ENCODE peak calls at places on chromosomes 2 and 18, in nine cellular contexts. M is right cardiac atrium, L is heart left ventricle, J is esophagus squamous epithelium, Q is endodermal cell, I is lung, E is cardiac muscle cell, H is caudate nucleus, T is uterus. X is an unnamed sample.

GRCh38 chr2:95531254-95531771 is 46.8 kb upstream of the TRIM43B start:
- DNase-seq in M (no peak), L (no peak), J (no peak), Q (no peak), I (no peak), E (no peak), H (no peak), T (no peak), X (no peak)

GRCh38 chr2:239035361-239035814 is 187.5 kb downstream of the TWIST2 start:
- DNase-seq in M (peak; percentile 86), L (peak; percentile 33), J (no peak), Q (peak; percentile 90), I (peak; percentile 40), E (no peak), H (no peak), T (peak; percentile 62), X (no peak)

GRCh38 chr18:8643479-8643878 is 34.2 kb downstream of the RAB12 start:
- DNase-seq in M (no peak), L (no peak), J (no peak), Q (no peak), I (no peak), E (no peak), H (no peak), T (no peak), X (no peak)

GRCh38 chr2:110904410-110905148 is 172.2 kb downstream of the ACOXL start:
- DNase-seq in M (no peak), L (no peak), J (no peak), Q (no peak), I (no peak), E (no peak), H (no peak), T (no peak), X (no peak)

GRCh38 chr18:70578480-70578879 is 289.6 kb downstream of the SOCS6 start:
- DNase-seq in M (peak; percentile 30), L (no peak), J (no peak), Q (peak; percentile 93), I (no peak), E (no peak), H (no peak), T (no peak), X (no peak)

GRCh38 chr2:47002031-47002430 is 86.4 kb upstream of the MCFD2 start:
- DNase-seq in M (peak; percentile 21), L (no peak), J (no peak), Q (no peak), I (no peak), E (no peak), H (no peak), T (no peak), X (no peak)

GRCh38 chr2:61763605-61764034 is 90.2 kb downstream of the FAM161A start:
- DNase-seq in M (peak; percentile 91), L (peak; percentile 88), J (no peak), Q (no peak), I (peak; percentile 78), E (peak; percentile 87), H (peak; percentile 65), T (peak; percentile 79), X (peak; percentile 88)

GRCh38 chr2:229350117-229350805 is 79.2 kb upstream of the PID1 start:
- DNase-seq in M (no peak), L (no peak), J (no peak), Q (no peak), I (no peak), E (no peak), H (no peak), T (no peak), X (no peak)

GRCh38 chr18:50788284-50788683 is 31.5 kb downstream of the MRO start:
- DNase-seq in M (no peak), L (no peak), J (no peak), Q (peak; percentile 67), I (no peak), E (no peak), H (no peak), T (no peak), X (no peak)

GRCh38 chr18:63366270-63366990 is 576 bp downstream of the KDSR start:
- DNase-seq in M (peak; percentile 63), L (peak; percentile 53), J (no peak), Q (peak; percentile 91), I (peak; percentile 60), E (peak; percentile 30), H (no peak), T (peak; percentile 46), X (peak; percentile 13)

GRCh38 chr2:109313343-109313742 is 184.3 kb downstream of the SH3RF3 start:
- DNase-seq in M (no peak), L (no peak), J (no peak), Q (no peak), I (no peak), E (no peak), H (no peak), T (no peak), X (no peak)

GRCh38 chr2:217695033-217695520 is 307.7 kb downstream of the TNS1 start:
- DNase-seq in M (no peak), L (no peak), J (no peak), Q (peak; percentile 0), I (no peak), E (no peak), H (no peak), T (no peak), X (no peak)

GRCh38 chr2:60066971-60067370 is 486.5 kb downstream of the BCL11A start:
- DNase-seq in M (no peak), L (no peak), J (no peak), Q (no peak), I (no peak), E (no peak), H (no peak), T (no peak), X (no peak)

GRCh38 chr2:61471905-61472805 is 1.3 kb upstream of the USP34 start:
- DNase-seq in M (no peak), L (no peak), J (no peak), Q (no peak), I (no peak), E (peak; percentile 38), H (no peak), T (no peak), X (no peak)

GRCh38 chr2:22579341-22579740 is 805.6 kb upstream of the KLHL29 start:
- DNase-seq in M (no peak), L (no peak), J (no peak), Q (no peak), I (no peak), E (no peak), H (no peak), T (no peak), X (no peak)

GRCh38 chr18:24913507-24914147 is 438.3 kb downstream of the ZNF521 start:
- DNase-seq in M (peak; percentile 61), L (peak; percentile 40), J (no peak), Q (no peak), I (no peak), E (no peak), H (no peak), T (no peak), X (no peak)

GRCh38 chr18:78928076-78928475 is 51.5 kb upstream of the SALL3 start:
- DNase-seq in M (peak; percentile 12), L (no peak), J (no peak), Q (no peak), I (no peak), E (no peak), H (no peak), T (no peak), X (no peak)

GRCh38 chr2:142877265-142877756 is at the start of gene KYNU:
- DNase-seq in M (no peak), L (no peak), J (no peak), Q (no peak), I (no peak), E (no peak), H (no peak), T (no peak), X (no peak)

GRCh38 chr18:13280066-13280795 is 61.7 kb downstream of the LDLRAD4 start:
- DNase-seq in M (no peak), L (peak; percentile 47), J (no peak), Q (peak; percentile 81), I (no peak), E (no peak), H (no peak), T (no peak), X (no peak)

GRCh38 chr2:159032580-159032979 is 64.1 kb downstream of the TANC1 start:
- DNase-seq in M (no peak), L (no peak), J (no peak), Q (no peak), I (no peak), E (no peak), H (no peak), T (no peak), X (no peak)

DNA sequence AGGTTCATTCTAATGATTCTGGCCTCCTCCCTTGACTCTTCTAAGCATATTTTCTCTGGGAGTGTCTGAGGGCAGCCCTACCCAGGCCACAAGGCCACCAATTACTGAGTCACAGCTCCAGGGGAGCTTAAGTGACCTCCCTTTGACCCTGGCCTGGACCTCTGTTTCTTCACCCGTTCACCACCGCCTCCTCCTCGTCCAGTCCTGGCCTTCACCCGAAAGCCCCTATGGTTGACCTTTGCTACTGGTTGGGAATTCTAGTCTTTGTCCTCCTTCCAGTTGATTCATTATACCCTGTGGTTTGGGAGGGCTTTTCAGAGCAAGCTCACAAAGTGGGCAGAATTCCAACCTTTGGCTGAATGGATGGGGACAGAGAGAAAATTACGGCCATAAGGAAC is 72.6 kb downstream of the NRP2 start:
- DNase-seq in M (no peak), L (no peak), J (no peak), Q (no peak), I (no peak), E (no peak), H (no peak), T (no peak), X (no peak)
- H3K27ac ChIP-seq in M (peak overlapping the region; percentile 48), L (peak overlapping the region; percentile 44), J (peak overlapping the region; percentile 76), Q (no peak overlapping the region), I (no peak overlapping the region), E (no peak overlapping the region), H (peak overlapping the region; percentile 21), T (peak overlapping the region; percentile 74), X (peak overlapping the region; percentile 88)

GRCh38 chr18:2030647-2031046 is 540.7 kb downstream of the METTL4 start:
- DNase-seq in M (no peak), L (no peak), J (no peak), Q (no peak), I (no peak), E (no peak), H (no peak), T (no peak), X (no peak)
- H3K27ac ChIP-seq in M (no peak overlapping the region), L (no peak overlapping the region), J (no peak overlapping the region), Q (no peak overlapping the region), I (no peak overlapping the region), E (no peak overlapping the region), H (no peak overlapping the region), T (no peak overlapping the region), X (no peak overlapping the region)

GRCh38 chr2:200320991-200321390 is 14.5 kb downstream of the SPATS2L start:
- DNase-seq in M (no peak), L (no peak), J (no peak), Q (no peak), I (no peak), E (no peak), H (no peak), T (no peak), X (no peak)
- H3K27ac ChIP-seq in M (peak overlapping the region; percentile 27), L (no peak overlapping the region), J (no peak overlapping the region), Q (no peak overlapping the region), I (no peak overlapping the region), E (no peak overlapping the region), H (no peak overlapping the region), T (no peak overlapping the region), X (no peak overlapping the region)

DNA sequence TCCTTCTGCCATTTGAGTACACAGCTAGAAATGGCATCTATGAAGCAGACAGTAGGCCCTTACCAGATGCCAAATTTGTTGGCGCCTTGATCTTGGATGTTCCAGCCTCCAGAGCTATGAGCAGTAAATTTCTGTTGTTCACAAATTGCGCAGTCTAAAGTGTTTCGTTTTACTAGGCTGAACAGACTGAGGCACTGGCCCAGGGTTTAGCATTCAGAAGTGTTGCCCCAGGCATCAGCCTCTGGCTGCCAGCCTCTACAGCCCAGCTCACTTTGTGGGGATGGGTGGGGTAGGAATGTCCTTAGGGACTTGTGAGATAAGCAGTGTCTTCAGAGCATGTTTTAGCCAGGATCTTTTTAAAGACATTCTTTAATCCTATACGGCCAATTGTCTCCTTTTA is 51.5 kb upstream of the MGAT5 start:
- DNase-seq in M (no peak), L (no peak), J (no peak), Q (no peak), I (no peak), E (no peak), H (no peak), T (no peak), X (no peak)
- H3K27ac ChIP-seq in M (no peak overlapping the region), L (no peak overlapping the region), J (no peak overlapping the region), Q (no peak overlapping the region), I (no peak overlapping the region), E (no peak overlapping the region), H (no peak overlapping the region), T (no peak overlapping the region), X (no peak overlapping the region)